ENCODE peak calls at places on chromosomes 3 and 15, in five cellular contexts. P, Y, E, O and I are unnamed samples. For H3K9me3, the result is how much of the 10 kb centered on the place peaks cover.

GRCh38 chr3:129233538-129233937 is 15.9 kb upstream of the COPG1 start:
- DNase-seq in Y (no peak), P (peak), O (no peak), E (peak), I (no peak)

GRCh38 chr3:61608711-61609110 is 47.3 kb downstream of the PTPRG start:
- DNase-seq in E (no peak), Y (no peak), P (no peak), O (no peak), I (no peak)

GRCh38 chr3:33299395-33300081 is 22.3 kb downstream of the FBXL2 start:
- DNase-seq in P (no peak), E (no peak), Y (peak), O (peak), I (no peak)

GRCh38 chr3:104831076-104831475 is 535.6 kb upstream of the ALCAM start:
- DNase-seq in E (no peak), O (no peak), P (no peak), Y (peak), I (no peak)

GRCh38 chr15:81530271-81530670 is 156.3 kb upstream of the TMC3 start:
- DNase-seq in Y (no peak), P (no peak), O (no peak), E (no peak), I (no peak)

GRCh38 chr15:49301562-49301961 is 121.5 kb upstream of the FGF7 start:
- DNase-seq in Y (peak), P (no peak), O (no peak), E (no peak), I (no peak)

GRCh38 chr3:11544413-11545181 is 99.1 kb downstream of the VGLL4 start:
- DNase-seq in Y (peak), O (peak), E (peak), P (no peak), I (no peak)

GRCh38 chr15:33766329-33766728 is 202.0 kb upstream of the CHRM5 start:
- DNase-seq in O (peak), E (no peak), Y (no peak), P (no peak), I (no peak)

GRCh38 chr3:8848696-8849131 is 79.3 kb upstream of the OXTR start:
- DNase-seq in O (peak), Y (peak), E (no peak), P (no peak), I (no peak)

GRCh38 chr15:40084657-40085056 is 24.0 kb downstream of the BMF start:
- DNase-seq in E (no peak), Y (no peak), O (no peak), P (no peak), I (no peak)

GRCh38 chr15:27479232-27480140 is 508.5 kb downstream of the GABRG3 start:
- DNase-seq in Y (no peak), O (no peak), P (no peak), E (no peak), I (peak)

GRCh38 chr15:75229191-75230015 is 27.7 kb downstream of the C15orf39 start:
- DNase-seq in P (no peak), O (peak), Y (peak), E (peak), I (no peak)

GRCh38 chr3:196546537-196546936 is 21.8 kb downstream of the WDR53 start:
- DNase-seq in E (no peak), P (no peak), O (no peak), Y (no peak), I (no peak)

GRCh38 chr15:25332306-25332705 is 106.5 kb downstream of the UBE3A start:
- DNase-seq in E (no peak), P (no peak), Y (no peak), O (no peak), I (no peak)
- H3K9me3 ChIP-seq in E (under half), P (under half), Y (under half), O (under half), I (under half)

DNA sequence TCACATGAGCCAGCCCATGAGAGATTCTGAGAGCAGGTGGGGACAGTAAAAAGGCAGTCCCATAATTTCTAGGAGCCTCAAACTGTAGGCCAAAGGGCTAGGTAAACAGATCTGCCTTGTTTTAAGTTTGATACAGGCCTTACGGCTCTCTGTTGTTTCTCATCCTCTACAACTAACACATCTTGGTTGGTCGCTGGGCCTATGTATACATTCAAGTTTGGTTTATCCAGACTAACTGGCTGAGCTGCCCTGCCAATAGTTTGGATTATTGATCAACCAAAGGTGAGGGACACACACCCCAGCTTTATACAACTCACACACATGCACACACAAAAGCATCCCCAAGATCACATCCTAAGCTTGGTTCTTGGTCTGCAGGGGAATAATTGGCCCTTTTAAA is 3.0 kb downstream of the SIAH2 start:
- DNase-seq in Y (no peak), E (no peak), O (no peak), P (no peak), I (no peak)
- H3K4me3 ChIP-seq in Y (no peak), E (peak), O (no peak), P (peak), I (no peak)

GRCh38 chr15:100520132-100520921 is 8.4 kb downstream of the CERS3 start:
- DNase-seq in E (no peak), P (no peak), Y (no peak), O (no peak), I (no peak)
- H3K9me3 ChIP-seq in E (under half), P (under half), Y (under half), O (under half), I (under half)

DNA sequence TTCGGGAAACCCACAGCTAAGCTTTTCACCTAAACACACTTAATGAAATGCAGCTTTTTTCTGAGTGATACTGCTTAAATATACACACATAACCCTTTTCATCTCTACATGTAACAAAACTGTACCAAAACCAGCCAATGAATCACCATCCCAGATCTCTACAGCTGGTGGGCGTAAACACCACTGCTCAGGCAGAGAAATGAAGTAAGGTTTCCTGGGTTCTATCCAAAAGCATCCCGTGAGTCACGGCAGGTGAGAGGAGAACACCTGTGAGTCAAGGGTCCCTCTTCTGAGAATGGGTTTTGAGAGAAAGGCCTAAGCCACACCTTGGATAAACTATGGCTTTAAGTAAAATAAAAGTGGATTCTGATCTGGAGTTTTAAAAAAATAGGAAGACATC is 2.6 kb downstream of the CLDN1 start:
- DNase-seq in P (no peak), Y (no peak), O (no peak), E (no peak), I (no peak)
- H3K4me3 ChIP-seq in P (peak), Y (no peak), O (peak), E (no peak), I (no peak)

DNA sequence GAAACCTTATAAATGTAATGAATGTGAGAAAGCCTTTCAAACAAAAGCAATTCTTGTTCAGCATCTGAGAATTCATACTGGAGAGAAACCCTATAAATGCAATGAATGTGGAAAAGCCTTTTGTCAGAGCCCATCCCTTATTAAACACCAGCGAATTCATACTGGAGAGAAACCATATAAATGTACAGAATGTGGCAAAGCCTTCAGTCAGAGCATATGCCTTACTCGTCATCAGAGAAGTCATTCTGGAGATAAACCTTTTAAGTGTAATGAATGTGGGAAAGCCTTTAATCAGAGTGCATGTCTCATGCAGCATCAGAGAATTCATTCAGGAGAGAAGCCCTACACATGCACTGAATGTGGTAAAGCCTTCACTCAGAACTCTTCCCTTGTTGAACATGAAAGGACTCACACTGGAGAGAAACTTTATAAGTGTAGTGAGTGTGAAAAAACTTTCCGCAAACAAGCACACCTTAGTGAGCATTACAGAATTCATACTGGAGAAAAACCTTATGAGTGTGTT is 5.3 kb downstream of the ZNF501 start:
- DNase-seq in Y (no peak), O (no peak), P (no peak), E (no peak), I (no peak)
- H3K9me3 ChIP-seq in Y (under half), O (half or more), P (half or more), E (half or more), I (under half)

DNA sequence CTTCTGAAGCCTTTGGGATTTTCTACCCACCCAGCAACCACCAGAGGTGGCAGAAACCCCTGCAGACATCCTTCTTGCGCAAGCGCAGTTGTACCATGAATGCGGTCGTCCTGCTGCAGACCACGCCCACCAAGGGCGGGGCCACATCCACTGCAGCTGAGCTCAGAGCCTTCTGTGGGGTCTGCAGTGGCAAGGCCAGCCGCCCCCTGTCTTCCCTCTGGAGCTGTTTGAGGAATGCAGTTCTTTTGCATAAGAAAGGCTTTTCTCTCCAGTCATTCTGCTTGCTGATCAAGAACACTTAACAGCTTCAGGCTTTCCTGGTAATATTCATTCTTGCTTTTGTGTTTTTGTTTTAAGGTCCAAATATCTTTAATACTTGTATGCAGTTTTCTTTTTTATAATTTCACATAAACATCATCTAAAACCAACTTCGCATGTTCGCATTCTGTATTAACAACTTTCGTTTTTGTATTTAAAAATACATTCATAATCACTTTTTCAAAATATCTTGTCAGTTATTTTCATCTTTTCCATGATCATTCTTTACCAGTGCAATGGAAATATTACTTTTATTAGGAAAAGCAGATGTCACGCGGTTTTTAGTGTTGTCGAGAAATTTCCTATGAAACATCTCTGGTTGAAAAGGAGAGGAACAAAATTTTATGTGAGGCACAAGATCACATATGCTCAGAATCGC is 98.2 kb upstream of the SNRPN start:
- DNase-seq in P (peak), Y (peak), E (no peak), O (peak), I (peak)
- H3K4me3 ChIP-seq in P (no peak), Y (peak), E (peak), O (no peak), I (peak)

DNA sequence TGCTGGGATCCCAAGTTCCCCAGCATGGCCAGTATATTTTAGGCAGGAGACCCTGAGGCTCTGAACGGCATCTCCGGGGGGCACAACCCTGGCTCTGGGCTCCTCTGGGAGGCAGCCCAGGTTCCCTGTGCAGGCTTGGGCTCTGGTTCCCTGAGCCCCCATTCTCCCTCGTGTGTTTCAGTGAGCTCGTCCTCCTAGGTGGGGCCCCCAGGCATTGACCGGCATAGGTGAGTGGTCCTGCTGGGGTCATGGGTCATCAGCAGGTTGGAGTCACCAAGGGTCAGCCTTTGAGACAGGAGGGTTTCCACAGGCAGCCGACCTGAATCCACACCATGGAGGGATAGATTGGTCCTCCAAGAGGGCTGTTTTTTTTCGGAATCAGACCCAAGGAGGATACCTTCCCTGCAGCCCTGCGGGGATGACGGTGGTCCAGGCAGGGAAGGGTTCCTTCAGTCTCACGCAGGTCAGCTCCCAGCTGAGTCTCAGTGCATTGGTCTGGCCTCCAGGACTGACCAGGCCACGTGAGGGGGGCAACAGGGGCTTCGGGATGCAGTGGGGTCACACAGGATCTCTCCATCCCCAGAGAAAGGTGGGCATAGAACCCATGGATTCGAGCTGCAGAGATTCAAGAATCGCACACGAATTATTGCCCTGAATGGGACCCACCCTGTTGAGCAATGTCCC is 226.0 kb downstream of the SNRPN start:
- DNase-seq in E (peak), Y (no peak), O (no peak), P (no peak), I (no peak)
- H3K9me3 ChIP-seq in E (under half), Y (under half), O (under half), P (under half), I (under half)

GRCh38 chr3:49172616-49173041 is 1.2 kb downstream of the KLHDC8B start:
- DNase-seq in E (no peak), P (no peak), Y (no peak), O (no peak), I (peak)

GRCh38 chr3:49175530-49175929 is 4.1 kb downstream of the KLHDC8B start:
- DNase-seq in P (no peak), E (no peak), O (no peak), Y (no peak), I (no peak)

GRCh38 chr3:49173116-49173791 is 1.9 kb downstream of the KLHDC8B start:
- DNase-seq in O (peak), P (no peak), Y (peak), E (peak), I (peak)

GRCh38 chr3:49174586-49174985 is 3.2 kb downstream of the KLHDC8B start:
- DNase-seq in P (no peak), O (no peak), E (no peak), Y (no peak), I (no peak)

GRCh38 chr3:49173792-49174170 is 2.4 kb downstream of the KLHDC8B start:
- DNase-seq in O (peak), E (no peak), P (no peak), Y (peak), I (peak)
- H3K4me3 ChIP-seq in O (no peak), E (peak), P (peak), Y (peak), I (no peak)

GRCh38 chr15:94968133-94968532 is 736.8 kb downstream of the MCTP2 start:
- DNase-seq in E (no peak), P (no peak), Y (no peak), O (no peak), I (no peak)

GRCh38 chr15:94970831-94971230 is 739.5 kb downstream of the MCTP2 start:
- DNase-seq in P (no peak), O (no peak), Y (no peak), E (no peak), I (no peak)

GRCh38 chr15:94970096-94970495 is 738.7 kb downstream of the MCTP2 start:
- DNase-seq in O (no peak), Y (no peak), E (no peak), P (no peak), I (no peak)

GRCh38 chr15:94963953-94964352 is 732.6 kb downstream of the MCTP2 start:
- DNase-seq in Y (no peak), P (no peak), E (no peak), O (no peak), I (no peak)

GRCh38 chr15:94965593-94965992 is 734.2 kb downstream of the MCTP2 start:
- DNase-seq in O (peak), Y (no peak), P (no peak), E (no peak), I (no peak)
- H3K9me3 ChIP-seq in O (under half), Y (under half), P (under half), E (under half), I (under half)